ENCODE peak calls at places on chromosomes 13 and 19, in ten cellular contexts. U is AG09319; D is neural crest cell; M is uterus; E is stimulated activated effector memory CD8-positive, alpha-beta T cell treated with anti-CD3 and anti-CD28 coated beads, Interleukin-12 subunit alpha, Interleukin-12 subunit beta, amount 100 ng/mL, for 72 hours; H is T-helper 1 cell; Q is ovary; G is neural progenitor cell; L is pancreas; J is astrocyte of the hippocampus. V is an unnamed sample.

GRCh38 chr13:51849145-51850101 is 4.4 kb upstream of the TMEM272 start:
- DNase-seq in H (no peak), M (no peak), E (no peak), Q (no peak), U (no peak), G (peak), D (peak), J (no peak), L (no peak), V (peak)

GRCh38 chr13:59450218-59450617 is 713.5 kb downstream of the DIAPH3 start:
- DNase-seq in Q (no peak), U (no peak), M (no peak), D (no peak), L (no peak), J (no peak), G (no peak), E (no peak), H (no peak), V (no peak)

GRCh38 chr13:112837371-112838037 is 131.5 kb upstream of the MCF2L start:
- DNase-seq in J (no peak), G (no peak), Q (no peak), D (no peak), E (no peak), U (no peak), M (no peak), L (peak), H (no peak), V (no peak)

GRCh38 chr13:113732176-113732960 is 26.7 kb upstream of the TMEM255B start:
- DNase-seq in U (no peak), D (no peak), Q (no peak), G (no peak), E (no peak), J (no peak), H (no peak), L (peak), M (no peak), V (no peak)

GRCh38 chr13:25249001-25249543 is 38.2 kb downstream of the MTMR6 start:
- DNase-seq in G (peak), M (no peak), E (no peak), L (no peak), J (peak), D (no peak), U (peak), H (no peak), Q (no peak), V (peak)

GRCh38 chr19:49502866-49503581 is 6.8 kb downstream of the RPS11 start:
- DNase-seq in Q (no peak), H (no peak), M (peak), U (peak), G (peak), L (no peak), E (no peak), D (no peak), J (peak), V (no peak)

GRCh38 chr13:22121340-22121739 is 450.5 kb downstream of the FGF9 start:
- DNase-seq in D (no peak), J (no peak), U (no peak), M (no peak), E (no peak), H (no peak), G (no peak), L (no peak), Q (no peak), V (no peak)

GRCh38 chr19:32406161-32407003 is 812 bp downstream of the DPY19L3 start:
- DNase-seq in E (no peak), M (no peak), J (peak), L (peak), G (peak), U (no peak), D (no peak), Q (no peak), H (no peak), V (no peak)

GRCh38 chr19:43124360-43124759 is 41.9 kb upstream of the PSG2 start:
- DNase-seq in L (no peak), H (no peak), M (no peak), G (no peak), Q (no peak), U (no peak), J (no peak), E (no peak), D (no peak), V (peak)

GRCh38 chr19:35154535-35155406 is at the start of gene FXYD5:
- DNase-seq in G (peak), D (no peak), U (peak), E (peak), Q (no peak), L (peak), M (peak), J (peak), H (peak), V (peak)

GRCh38 chr13:96431044-96431581 is 341.2 kb downstream of the HS6ST3 start:
- DNase-seq in Q (no peak), D (no peak), G (no peak), U (no peak), H (no peak), E (no peak), J (no peak), L (no peak), M (no peak), V (peak)

GRCh38 chr13:47184311-47184710 is 287.5 kb upstream of the HTR2A start:
- DNase-seq in H (no peak), J (no peak), U (no peak), E (no peak), L (no peak), D (no peak), M (no peak), Q (no peak), G (no peak), V (no peak)

GRCh38 chr13:51066091-51066831 is 44.8 kb downstream of the C13orf42 start:
- DNase-seq in Q (no peak), G (no peak), L (no peak), U (no peak), H (no peak), J (peak), D (no peak), E (no peak), M (no peak), V (no peak)

GRCh38 chr13:25771641-25772478 is 280.0 kb downstream of the SHISA2 start:
- DNase-seq in G (no peak), Q (no peak), L (no peak), M (no peak), E (no peak), H (no peak), D (no peak), J (peak), U (no peak), V (no peak)

GRCh38 chr13:100518394-100519062 is 70.1 kb downstream of the GGACT start:
- DNase-seq in Q (no peak), H (no peak), G (no peak), U (no peak), L (no peak), J (no peak), E (no peak), M (no peak), D (no peak), V (no peak)

GRCh38 chr13:47499358-47500150 is 501.5 kb downstream of the SUCLA2 start:
- DNase-seq in U (peak), Q (no peak), L (no peak), D (no peak), H (no peak), J (peak), E (no peak), M (no peak), G (no peak), V (no peak)